ENCODE peak calls at places on chromosomes 2 and 18, in four cellular contexts. A is A549, Z is K562, J is GM12878. B is an unnamed sample.
A peak's percentile ranks its signal among the peaks of the same experiment; 100 is the strongest.

GRCh38 chr2:11446733-11447248 is 19.2 kb downstream of the E2F6 start:
- DNase-seq in A (peak; percentile 58), Z (peak; percentile 58), J (no peak), B (peak; percentile 75)

GRCh38 chr2:26922638-26923466 is 47.6 kb upstream of the MAPRE3 start:
- DNase-seq in J (no peak), Z (peak; percentile 54), A (peak; percentile 93), B (peak; percentile 69)

GRCh38 chr18:3454365-3455089 is 4.6 kb downstream of the TGIF1 start:
- DNase-seq in J (peak; percentile 19), A (no peak), Z (peak; percentile 58), B (peak; percentile 66)

GRCh38 chr2:3959372-3959771 is 256.0 kb downstream of the DCDC2C start:
- DNase-seq in J (no peak), A (peak; percentile 46), Z (peak; percentile 44), B (peak; percentile 31)

GRCh38 chr2:133475610-133476009 is 92.7 kb downstream of the NCKAP5 start:
- DNase-seq in Z (no peak), J (no peak), A (no peak), B (no peak)

GRCh38 chr2:164842624-164842966 is 972 bp upstream of the COBLL1 start:
- DNase-seq in A (no peak), J (no peak), Z (no peak), B (no peak)

GRCh38 chr2:166417669-166418068 is 41.9 kb upstream of the SCN9A start:
- DNase-seq in A (no peak), J (no peak), Z (no peak), B (peak; percentile 70)

GRCh38 chr2:133139847-133140533 is 428.3 kb downstream of the NCKAP5 start:
- DNase-seq in J (no peak), Z (no peak), A (no peak), B (no peak)

GRCh38 chr2:85283641-85284040 is 44.1 kb downstream of the TGOLN2 start:
- DNase-seq in Z (no peak), J (no peak), A (no peak), B (no peak)

GRCh38 chr18:8844721-8845148 is 139.4 kb downstream of the MTCL1 start:
- DNase-seq in A (no peak), J (no peak), Z (no peak), B (no peak)

GRCh38 chr2:233094614-233095013 is 34.5 kb downstream of the INPP5D start:
- DNase-seq in J (no peak), Z (no peak), A (no peak), B (no peak)

GRCh38 chr2:85216051-85216431 is 82.8 kb downstream of the TCF7L1 start:
- DNase-seq in J (no peak), A (no peak), Z (no peak), B (no peak)

GRCh38 chr2:99101697-99102096 is 39.8 kb upstream of the C2orf15 start:
- DNase-seq in Z (no peak), A (no peak), J (no peak), B (peak; percentile 32)

GRCh38 chr2:47631840-47632398 is 151.0 kb upstream of the MSH6 start:
- DNase-seq in Z (no peak), J (no peak), A (peak; percentile 97), B (no peak)

GRCh38 chr18:79026491-79026890 is 42.7 kb upstream of the ATP9B start:
- DNase-seq in J (no peak), A (no peak), Z (no peak), B (no peak)

GRCh38 chr18:46013484-46014189 is 46.5 kb upstream of the EPG5 start:
- DNase-seq in A (no peak), Z (no peak), J (no peak), B (no peak)

GRCh38 chr2:117714761-117715160 is 99.7 kb upstream of the DDX18 start:
- DNase-seq in A (no peak), J (no peak), Z (no peak), B (no peak)

GRCh38 chr2:53569957-53570727 is 197.5 kb upstream of the CHAC2 start:
- DNase-seq in J (no peak), A (no peak), Z (no peak), B (no peak)

GRCh38 chr18:6221602-6222014 is 193.1 kb downstream of the L3MBTL4 start:
- DNase-seq in J (no peak), Z (no peak), A (no peak), B (no peak)

GRCh38 chr18:46352520-46353250 is 248.5 kb downstream of the HAUS1 start:
- DNase-seq in J (no peak), A (no peak), Z (no peak), B (no peak)

GRCh38 chr2:30346475-30347169 is 100.4 kb upstream of the LCLAT1 start:
- DNase-seq in Z (no peak), A (no peak), J (no peak), B (no peak)

GRCh38 chr2:138502253-138503086 is 900 bp downstream of the SPOPL start:
- DNase-seq in Z (no peak), A (no peak), J (no peak), B (peak; percentile 42)

GRCh38 chr2:229818230-229818629 is 103.6 kb downstream of the TRIP12 start:
- DNase-seq in Z (no peak), J (no peak), A (no peak), B (no peak)

GRCh38 chr18:41899535-41899934 is 55.5 kb upstream of the PIK3C3 start:
- DNase-seq in J (no peak), Z (no peak), A (no peak), B (no peak)

GRCh38 chr2:53129851-53130250 is 637.8 kb upstream of the CHAC2 start:
- DNase-seq in J (no peak), A (no peak), Z (no peak), B (no peak)

GRCh38 chr2:110978871-110979833 is 141.6 kb upstream of the BCL2L11 start:
- DNase-seq in J (no peak), A (no peak), Z (no peak), B (no peak)

GRCh38 chr18:37964885-37965571 is 399.4 kb upstream of the CELF4 start:
- DNase-seq in J (no peak), Z (no peak), A (no peak), B (no peak)

GRCh38 chr18:3688682-3689081 is 238.7 kb downstream of the TGIF1 start:
- DNase-seq in J (no peak), A (no peak), Z (no peak), B (no peak)

GRCh38 chr2:136204959-136205358 is 87.0 kb upstream of the CXCR4 start:
- DNase-seq in A (no peak), J (no peak), Z (no peak), B (no peak)

GRCh38 chr2:235263205-235264120 is 230.4 kb upstream of the AGAP1 start:
- DNase-seq in A (peak; percentile 90), Z (no peak), J (no peak), B (peak; percentile 86)

GRCh38 chr2:232323328-232323650 is 55.3 kb upstream of the ALPP start:
- DNase-seq in J (no peak), Z (no peak), A (no peak), B (no peak)

GRCh38 chr2:168907940-168908662 is 7.0 kb downstream of the G6PC2 start:
- DNase-seq in J (no peak), Z (peak; percentile 27), A (no peak), B (no peak)
- TF ChIP-seq CHD4 in J (no peak), Z (no peak), A (no peak), B (no peak)

DNA sequence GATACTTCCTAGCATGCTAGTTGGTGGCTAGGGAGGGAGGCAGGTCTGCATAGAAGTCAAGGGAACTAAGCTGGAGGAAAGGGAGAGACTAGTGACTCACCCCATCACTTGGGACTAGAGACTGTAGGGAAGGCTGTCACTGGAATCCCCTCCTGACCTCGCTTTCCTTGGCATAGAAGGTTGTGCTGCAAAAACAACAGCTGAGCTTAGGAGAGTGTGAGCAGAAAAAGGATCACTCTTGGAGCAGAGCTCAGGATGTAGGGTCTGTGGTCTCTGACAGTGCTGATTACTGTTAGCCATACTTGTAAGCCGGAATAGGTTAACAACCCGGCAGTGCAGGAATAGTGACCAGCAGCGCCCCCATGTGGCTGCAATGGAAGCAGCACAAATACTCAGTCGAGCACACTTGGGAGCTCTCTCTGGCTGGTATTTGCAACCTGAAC is 66.9 kb upstream of the SMAD2 start:
- DNase-seq in A (no peak), J (no peak), Z (peak; percentile 44), B (no peak)
- TF ChIP-seq CHD4 in A (no peak), J (no peak), Z (no peak), B (no peak)

DNA sequence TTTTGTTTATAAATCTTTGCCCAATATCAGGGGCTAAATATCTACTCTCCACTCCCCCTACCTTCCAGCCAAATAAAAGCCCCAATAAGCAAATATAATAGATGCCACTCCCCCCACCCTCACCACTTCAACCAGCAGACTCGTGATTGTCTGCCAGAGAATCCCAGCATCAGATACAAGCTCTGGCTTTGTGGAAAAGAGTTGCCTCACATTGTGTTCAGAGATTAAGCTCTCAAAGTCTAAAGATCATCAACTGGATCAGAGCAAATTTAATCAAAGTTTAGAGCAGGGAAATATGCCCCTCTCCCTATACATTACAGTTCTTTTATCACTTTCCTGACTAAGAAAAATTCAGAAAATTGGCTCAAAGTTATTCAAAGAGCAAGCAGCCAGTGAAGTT is 39.5 kb downstream of the AOX1 start:
- DNase-seq in J (no peak), Z (no peak), A (no peak), B (peak; percentile 32)
- TF ChIP-seq CHD4 in J (no peak), Z (no peak), A (no peak), B (no peak)

GRCh38 chr2:66869076-66869475 is 434.2 kb downstream of the MEIS1 start:
- DNase-seq in J (no peak), Z (no peak), A (no peak), B (no peak)

GRCh38 chr2:66872926-66873714 is 438.2 kb downstream of the MEIS1 start:
- DNase-seq in Z (no peak), J (no peak), A (no peak), B (no peak)

GRCh38 chr2:66874411-66874810 is 439.5 kb downstream of the MEIS1 start:
- DNase-seq in A (no peak), J (no peak), Z (no peak), B (no peak)

GRCh38 chr2:66875941-66876462 is 441.1 kb downstream of the MEIS1 start:
- DNase-seq in A (no peak), Z (no peak), J (no peak), B (no peak)

DNA sequence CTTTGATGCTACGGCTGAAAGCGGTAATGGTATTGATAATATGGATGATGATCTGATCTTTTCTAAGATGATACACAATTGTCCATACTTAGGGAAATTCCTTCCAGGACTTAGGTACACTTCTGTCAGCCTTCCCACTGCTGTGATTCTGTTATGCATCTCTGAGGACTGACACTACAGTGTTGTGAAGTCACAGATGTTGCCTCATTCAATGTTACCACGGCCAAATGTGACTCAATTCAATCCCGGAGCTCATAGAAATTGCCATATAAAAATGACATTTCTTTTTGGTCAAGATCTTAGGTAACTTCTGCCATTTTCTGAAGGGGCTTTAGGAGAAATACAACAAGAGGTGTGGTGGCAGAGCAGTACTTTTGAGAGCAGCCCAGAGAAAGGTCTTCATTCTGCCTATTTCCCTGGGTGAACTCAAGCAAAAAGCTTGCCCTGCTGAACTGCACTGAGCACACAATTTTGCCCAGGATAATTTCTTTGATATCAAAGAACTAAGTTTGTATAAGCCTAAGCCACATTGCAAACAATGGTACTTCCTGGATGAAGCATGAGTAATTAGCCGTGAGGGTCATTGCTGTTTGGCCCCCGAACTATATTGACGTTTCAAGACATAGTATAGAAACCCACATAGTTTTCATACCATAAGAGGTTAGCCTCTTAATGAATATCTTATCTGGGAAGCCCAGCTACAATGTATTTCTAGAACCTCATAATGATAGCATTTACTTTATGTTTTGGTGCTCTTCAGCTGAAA is 437.3 kb downstream of the MEIS1 start:
- DNase-seq in Z (no peak), J (no peak), A (no peak), B (no peak)
- TF ChIP-seq CHD4 in Z (no peak), J (no peak), A (no peak), B (no peak)

B was measured in HepG2.